ENCODE peak calls at places on chromosomes 4 and X, in ten cellular contexts. Y, P, A, R, N, U, B, W, S and E are unnamed samples. For H3K4me1, the result is how much of the 10 kb centered on the place peaks cover.

GRCh38 chr4:36392049-36392448 is 110.6 kb downstream of the DTHD1 start:
- DNase-seq in W (no peak), P (no peak), Y (no peak), N (no peak), R (no peak), B (no peak), U (no peak), A (no peak), S (no peak), E (no peak)

GRCh38 chr4:17309567-17310268 is 202.2 kb downstream of the QDPR start:
- DNase-seq in B (no peak), A (no peak), R (no peak), N (no peak), S (no peak), Y (no peak), P (no peak), U (no peak), W (no peak), E (no peak)

GRCh38 chr4:55989716-55990115 is 41.0 kb downstream of the CEP135 start:
- DNase-seq in N (no peak), A (no peak), S (peak), U (no peak), Y (no peak), R (no peak), W (no peak), P (no peak), B (no peak), E (no peak)

GRCh38 chrX:132745593-132745992 is 212.8 kb downstream of the HS6ST2 start:
- DNase-seq in A (no peak), W (no peak), R (no peak), Y (no peak), S (no peak), N (no peak), P (no peak), B (peak), U (no peak), E (no peak)

GRCh38 chr4:86977621-86978184 is 42.9 kb downstream of the AFF1 start:
- DNase-seq in N (peak), A (peak), U (no peak), R (no peak), B (no peak), S (no peak), W (no peak), Y (peak), P (no peak), E (no peak)

GRCh38 chrX:31223817-31224216 is 152.0 kb upstream of the FTHL17 start:
- DNase-seq in U (no peak), S (no peak), B (no peak), W (no peak), P (no peak), N (no peak), A (no peak), Y (no peak), R (no peak), E (no peak)

GRCh38 chrX:38142598-38142997 is 78.1 kb downstream of the SRPX start:
- DNase-seq in W (no peak), N (no peak), A (no peak), Y (no peak), S (no peak), R (no peak), P (no peak), U (no peak), B (peak), E (no peak)

GRCh38 chr4:120209706-120210105 is 143.1 kb upstream of the MAD2L1 start:
- DNase-seq in P (no peak), U (no peak), N (no peak), W (no peak), S (peak), R (no peak), A (no peak), Y (no peak), B (no peak), E (no peak)

GRCh38 chr4:118729287-118730286 is 44.4 kb downstream of the METTL14 start:
- DNase-seq in S (no peak), N (no peak), Y (no peak), B (no peak), A (no peak), P (no peak), U (no peak), W (no peak), R (no peak), E (no peak)

GRCh38 chr4:110084154-110084553 is 114.3 kb downstream of the ELOVL6 start:
- DNase-seq in U (no peak), W (no peak), Y (no peak), P (no peak), B (no peak), A (no peak), S (no peak), R (no peak), N (no peak), E (no peak)

GRCh38 chr4:111174331-111174730 is 551.5 kb upstream of the PITX2 start:
- DNase-seq in W (no peak), N (no peak), Y (no peak), P (no peak), R (no peak), S (no peak), B (no peak), A (no peak), U (no peak), E (no peak)

GRCh38 chrX:2391869-2392606 is 108.7 kb downstream of the DHRSX start:
- DNase-seq in W (no peak), B (no peak), P (no peak), S (no peak), U (no peak), A (no peak), Y (peak), R (peak), N (no peak), E (no peak)

GRCh38 chrX:66039916-66040315 is at the start of gene VSIG4:
- DNase-seq in W (no peak), R (no peak), P (peak), A (no peak), S (no peak), N (peak), Y (no peak), U (no peak), B (peak), E (peak)

GRCh38 chr4:57308301-57308700 is 198.1 kb upstream of the IGFBP7 start:
- DNase-seq in B (no peak), A (no peak), P (no peak), W (no peak), N (no peak), S (no peak), U (no peak), Y (no peak), R (no peak), E (no peak)

GRCh38 chrX:110915120-110915519 is 119.5 kb upstream of the CHRDL1 start:
- DNase-seq in Y (no peak), R (no peak), B (peak), A (no peak), N (no peak), P (no peak), W (no peak), U (no peak), S (no peak), E (no peak)

GRCh38 chr4:36844448-36844847 is 400.1 kb upstream of the NWD2 start:
- DNase-seq in W (no peak), Y (no peak), N (no peak), S (no peak), R (no peak), B (no peak), U (no peak), P (no peak), A (no peak), E (no peak)

GRCh38 chr4:113449407-113449974 is 312.0 kb downstream of the CAMK2D start:
- DNase-seq in N (no peak), P (no peak), A (no peak), W (no peak), Y (no peak), R (no peak), S (no peak), U (no peak), B (no peak), E (no peak)

GRCh38 chr4:121784975-121785374 is 16.1 kb upstream of the EXOSC9 start:
- DNase-seq in W (no peak), P (no peak), N (no peak), A (no peak), R (no peak), U (no peak), Y (no peak), B (peak), S (no peak), E (peak)

GRCh38 chrX:2404816-2405215 is 96.0 kb downstream of the DHRSX start:
- DNase-seq in R (no peak), S (no peak), B (no peak), Y (no peak), P (no peak), A (no peak), U (no peak), N (no peak), W (no peak), E (no peak)

GRCh38 chr4:177159600-177159999 is 150.1 kb upstream of the NEIL3 start:
- DNase-seq in R (no peak), S (no peak), B (no peak), U (no peak), P (no peak), A (no peak), Y (no peak), W (no peak), N (no peak), E (no peak)

GRCh38 chrX:40773809-40774208 is 38.5 kb upstream of the MED14 start:
- DNase-seq in B (no peak), P (no peak), R (no peak), U (no peak), A (no peak), Y (no peak), N (no peak), W (no peak), S (no peak), E (no peak)

GRCh38 chr4:100493756-100494155 is 24.1 kb downstream of the EMCN start:
- DNase-seq in W (no peak), U (no peak), R (no peak), S (no peak), N (no peak), B (no peak), Y (no peak), P (no peak), A (no peak), E (no peak)

GRCh38 chrX:42530027-42530426 is 247.9 kb downstream of the PPP1R2C start:
- DNase-seq in B (no peak), Y (no peak), A (no peak), N (no peak), P (no peak), R (no peak), S (no peak), U (no peak), W (no peak), E (no peak)

GRCh38 chr4:38889143-38889542 is 21.5 kb downstream of the FAM114A1 start:
- DNase-seq in S (no peak), W (no peak), Y (no peak), N (no peak), R (no peak), A (peak), P (no peak), U (no peak), B (no peak), E (no peak)

GRCh38 chr4:98421106-98421505 is 159.9 kb downstream of the RAP1GDS1 start:
- DNase-seq in P (no peak), Y (no peak), N (no peak), B (no peak), U (no peak), W (no peak), S (no peak), R (no peak), A (no peak), E (no peak)

GRCh38 chr4:176729489-176729888 is 63.2 kb downstream of the VEGFC start:
- DNase-seq in S (no peak), P (no peak), W (no peak), R (no peak), B (no peak), N (no peak), A (no peak), U (no peak), Y (no peak), E (no peak)

GRCh38 chrX:47992669-47993068 is 11.1 kb downstream of the ZNF182 start:
- DNase-seq in W (no peak), N (no peak), B (no peak), S (no peak), U (no peak), R (no peak), P (no peak), A (no peak), Y (no peak), E (no peak)

GRCh38 chr4:74805601-74806000 is 11.3 kb upstream of the BTC start:
- DNase-seq in Y (peak), B (no peak), R (no peak), N (no peak), A (no peak), S (no peak), W (no peak), U (no peak), P (no peak), E (no peak)

GRCh38 chr4:180960758-180961401 is 1282.3 kb upstream of the TENM3 start:
- DNase-seq in P (no peak), U (no peak), A (no peak), W (no peak), B (no peak), Y (no peak), S (no peak), N (no peak), R (no peak), E (no peak)

GRCh38 chrX:136115124-136115908 is 32.0 kb upstream of the FHL1 start:
- DNase-seq in U (no peak), S (no peak), W (no peak), R (no peak), Y (no peak), B (no peak), N (no peak), P (no peak), A (no peak), E (no peak)

GRCh38 chr4:54016504-54016903 is 47.9 kb downstream of the CHIC2 start:
- DNase-seq in Y (no peak), U (no peak), S (no peak), N (no peak), P (no peak), B (no peak), A (no peak), R (no peak), W (no peak), E (no peak)

GRCh38 chr4:10173039-10173753 is 56.6 kb upstream of the WDR1 start:
- DNase-seq in N (peak), B (no peak), U (no peak), P (peak), R (no peak), W (no peak), Y (no peak), S (peak), A (no peak), E (peak)

GRCh38 chr4:6200922-6201362 is 593 bp upstream of the JAKMIP1 start:
- DNase-seq in U (no peak), W (no peak), B (no peak), N (no peak), Y (no peak), P (no peak), S (no peak), A (no peak), R (no peak), E (peak)

GRCh38 chrX:42220083-42220482 is 296.7 kb upstream of the CASK start:
- DNase-seq in W (no peak), U (no peak), Y (no peak), B (no peak), N (no peak), S (no peak), P (no peak), A (no peak), R (no peak), E (no peak)

GRCh38 chrX:24198101-24198500 is 48.6 kb downstream of the ZFX start:
- DNase-seq in B (no peak), R (no peak), Y (no peak), W (no peak), A (no peak), N (no peak), P (no peak), U (no peak), S (no peak), E (no peak)
- TF ChIP-seq POLR2A in B (no peak), R (no peak), Y (no peak), W (no peak), A (no peak), N (no peak), P (no peak), U (no peak), S (no peak), E (no peak)

GRCh38 chr4:148444296-148445070 is 2.3 kb upstream of the NR3C2 start:
- DNase-seq in B (no peak), R (peak), U (peak), W (peak), N (peak), S (no peak), A (no peak), Y (no peak), P (peak), E (peak)

GRCh38 chr4:148443550-148444295 is 1.5 kb upstream of the NR3C2 start:
- DNase-seq in R (peak), A (no peak), B (peak), W (peak), Y (no peak), N (peak), S (no peak), U (peak), P (no peak), E (peak)

GRCh38 chr4:148442830-148443549 is 776 bp upstream of the NR3C2 start:
- DNase-seq in B (no peak), R (no peak), P (no peak), U (no peak), Y (no peak), A (no peak), S (no peak), W (no peak), N (peak), E (peak)

GRCh38 chr4:148441624-148441985 is 609 bp downstream of the NR3C2 start:
- DNase-seq in R (no peak), W (no peak), U (no peak), S (no peak), P (no peak), B (no peak), N (no peak), A (no peak), Y (no peak), E (no peak)

GRCh38 chr4:148441986-148442829 is at the start of gene NR3C2:
- DNase-seq in U (peak), P (peak), B (peak), N (peak), Y (peak), R (peak), S (peak), A (peak), W (peak), E (peak)
- H3K4me1 ChIP-seq in U (under half), P (under half), B (under half), N (under half), Y (under half), R (under half), S (under half), A (under half), W (under half), E (under half)

GRCh38 chrX:15815779-15816452 is 25.6 kb downstream of the ZRSR2 start:
- DNase-seq in Y (peak), N (peak), P (peak), R (no peak), W (no peak), U (no peak), S (peak), B (no peak), A (peak), E (no peak)
- TF ChIP-seq EP300 in Y (no peak), N (no peak), P (no peak), R (no peak), W (no peak), U (no peak), S (no peak), B (no peak), A (no peak), E (no peak)

GRCh38 chrX:120468825-120469525 is at the start of gene LAMP2:
- DNase-seq in Y (peak), P (peak), A (peak), B (peak), R (peak), W (peak), S (peak), U (peak), N (peak), E (peak)
- TF ChIP-seq POLR2A in Y (peak), P (peak), A (peak), B (peak), R (peak), W (peak), S (peak), U (peak), N (peak), E (peak)

GRCh38 chr4:80077639-80078038 is 4.6 kb upstream of the ANTXR2 start:
- DNase-seq in N (no peak), U (no peak), A (no peak), P (no peak), S (no peak), Y (no peak), W (no peak), R (no peak), B (no peak), E (no peak)
- H3K4me1 ChIP-seq in N (under half), U (under half), A (under half), P (under half), S (under half), Y (under half), W (under half), R (under half), B (under half), E (under half)

GRCh38 chrX:56574861-56575260 is 11.4 kb downstream of the UBQLN2 start:
- DNase-seq in N (no peak), Y (no peak), A (no peak), S (no peak), R (no peak), B (no peak), U (no peak), P (no peak), W (no peak), E (no peak)
- TF ChIP-seq EP300 in N (no peak), Y (no peak), A (no peak), S (no peak), R (no peak), B (no peak), U (no peak), P (no peak), W (no peak), E (no peak)